ENCODE peak calls at places on chromosomes 12 and 14, in five cellular contexts. V is H9, W is HCT116, C is PC-3, L is endothelial cell of umbilical vein. M is an unnamed sample.
A peak's percentile ranks its signal among the peaks of the same experiment; 100 is the strongest.

GRCh38 chr12:6326316-6326959 is 15.4 kb downstream of the TNFRSF1A start:
- DNase-seq in V (peak; percentile 90), W (no peak), C (no peak), L (peak; percentile 49), M (peak; percentile 67)

GRCh38 chr14:74712499-74713394 is at the start of the genes AREL1 and FCF1:
- DNase-seq in V (peak; percentile 87), W (peak; percentile 85), C (peak; percentile 93), L (peak; percentile 87), M (peak; percentile 96)

GRCh38 chr12:90978117-90978770 is 23.3 kb upstream of the CCER1 start:
- DNase-seq in V (no peak), W (peak; percentile 43), C (peak; percentile 81), L (peak; percentile 70), M (peak; percentile 79)

GRCh38 chr14:76761198-76761848 is at the start of gene VASH1:
- DNase-seq in V (peak; percentile 65), W (peak; percentile 15), C (peak; percentile 70), L (peak; percentile 75), M (peak; percentile 91)

GRCh38 chr12:117580718-117581062 is 219.3 kb upstream of the NOS1 start:
- DNase-seq in V (peak; percentile 99), W (peak; percentile 24), C (peak; percentile 47), L (no peak), M (no peak)

GRCh38 chr12:115341442-115341841 is 657.5 kb upstream of the TBX3 start:
- DNase-seq in V (no peak), W (peak; percentile 72), C (peak; percentile 99), L (peak; percentile 70), M (peak; percentile 97)

GRCh38 chr12:10235761-10236631 is 23.3 kb downstream of the GABARAPL1 start:
- DNase-seq in V (no peak), W (peak; percentile 31), C (peak; percentile 55), L (peak; percentile 55), M (peak; percentile 61)

GRCh38 chr14:93379841-93380240 is 32.9 kb downstream of the COX8C start:
- DNase-seq in V (no peak), W (no peak), C (no peak), L (no peak), M (no peak)

GRCh38 chr14:21238823-21239518 is 30.3 kb downstream of the HNRNPC start:
- DNase-seq in V (no peak), W (no peak), C (no peak), L (no peak), M (no peak)

GRCh38 chr14:105287249-105288102 is 13.3 kb downstream of the BRF1 start:
- DNase-seq in V (no peak), W (no peak), C (no peak), L (no peak), M (no peak)

GRCh38 chr12:64522316-64522715 is 70.4 kb downstream of the TBK1 start:
- DNase-seq in V (no peak), W (no peak), C (no peak), L (no peak), M (peak; percentile 73)

GRCh38 chr12:104154286-104154685 is 16.3 kb upstream of the NFYB start:
- DNase-seq in V (no peak), W (no peak), C (no peak), L (no peak), M (no peak)

GRCh38 chr12:79174656-79175055 is 310.1 kb downstream of the SYT1 start:
- DNase-seq in V (no peak), W (peak; percentile 42), C (peak; percentile 70), L (peak; percentile 81), M (peak; percentile 79)

GRCh38 chr14:72663076-72663487 is 230.8 kb downstream of the DPF3 start:
- DNase-seq in V (no peak), W (no peak), C (no peak), L (no peak), M (no peak)

GRCh38 chr14:89336338-89336737 is 80.7 kb downstream of the FOXN3 start:
- DNase-seq in V (no peak), W (no peak), C (peak; percentile 33), L (no peak), M (no peak)

GRCh38 chr12:84550518-84550917 is 362.1 kb downstream of the SLC6A15 start:
- DNase-seq in V (no peak), W (no peak), C (no peak), L (no peak), M (no peak)

GRCh38 chr12:81332054-81332453 is 254.2 kb downstream of the ACSS3 start:
- DNase-seq in V (no peak), W (no peak), C (no peak), L (no peak), M (no peak)

GRCh38 chr12:7806863-7807487 is 17.8 kb downstream of the NANOG start:
- DNase-seq in V (peak; percentile 87), W (peak; percentile 61), C (peak; percentile 69), L (peak; percentile 88), M (peak; percentile 74)

GRCh38 chr14:68908860-68909259 is 70.2 kb downstream of the ACTN1 start:
- DNase-seq in V (no peak), W (no peak), C (no peak), L (no peak), M (no peak)

GRCh38 chr14:68910540-68910939 is 68.6 kb downstream of the ACTN1 start:
- DNase-seq in V (no peak), W (no peak), C (no peak), L (no peak), M (no peak)

GRCh38 chr14:68908201-68908600 is 70.9 kb downstream of the ACTN1 start:
- DNase-seq in V (no peak), W (no peak), C (no peak), L (no peak), M (no peak)

GRCh38 chr14:68913516-68913915 is 65.6 kb downstream of the ACTN1 start:
- DNase-seq in V (no peak), W (no peak), C (no peak), L (no peak), M (no peak)

DNA sequence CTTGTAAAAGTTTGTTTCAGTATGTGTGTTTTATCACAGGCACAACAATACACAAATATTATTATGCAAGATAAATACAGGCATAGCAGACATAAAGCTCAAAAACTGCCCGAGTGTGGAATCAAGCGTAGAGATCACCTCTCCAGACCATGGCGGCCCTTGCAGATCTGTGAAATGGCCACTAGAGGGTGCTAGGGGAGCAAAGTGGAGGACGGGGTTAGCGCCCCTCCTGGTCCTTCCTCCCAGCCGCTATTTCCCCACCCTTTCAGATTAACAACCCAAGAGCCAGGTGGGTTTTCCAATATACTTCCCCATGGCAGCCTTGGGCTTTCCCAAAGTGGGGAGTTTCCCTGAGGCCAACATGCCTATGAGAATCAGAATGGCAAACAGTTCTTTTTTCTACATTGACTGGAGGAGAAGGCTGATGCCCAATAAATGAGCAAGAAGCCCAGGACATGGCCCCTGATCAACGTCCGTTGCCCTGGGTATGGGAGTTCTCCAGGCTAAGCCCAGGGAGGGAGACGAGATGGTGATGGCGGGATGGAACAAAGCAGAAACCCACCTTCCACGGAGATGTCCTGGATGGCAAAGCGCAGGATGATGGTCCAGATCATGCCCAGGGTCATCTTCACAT is 67.4 kb downstream of the ACTN1 start:
- DNase-seq in V (peak; percentile 81), W (peak; percentile 54), C (peak; percentile 91), L (peak; percentile 76), M (peak; percentile 83)
- H3K9ac ChIP-seq in V (no peak overlapping the region), W (no peak overlapping the region), C (no peak overlapping the region), L (no peak overlapping the region), M (no peak overlapping the region)

GRCh38 chr12:52913424-52913821 is 8.5 kb upstream of the KRT8 start:
- DNase-seq in V (no peak), W (no peak), C (no peak), L (no peak), M (no peak)
- H3K4me2 ChIP-seq in V (no peak overlapping the region), W (no peak overlapping the region), C (no peak overlapping the region), L (no peak overlapping the region), M (no peak overlapping the region)

GRCh38 chr14:100104523-100105300 is 39.5 kb downstream of the EVL start:
- DNase-seq in V (no peak), W (no peak), C (peak; percentile 77), L (peak; percentile 58), M (peak; percentile 52)

GRCh38 chr14:100103261-100104005 is 38.2 kb downstream of the EVL start:
- DNase-seq in V (no peak), W (no peak), C (no peak), L (peak; percentile 63), M (no peak)

GRCh38 chr14:100102156-100102785 is 37.0 kb downstream of the EVL start:
- DNase-seq in V (no peak), W (no peak), C (no peak), L (no peak), M (no peak)

GRCh38 chr14:100105357-100106169 is 40.3 kb downstream of the EVL start:
- DNase-seq in V (no peak), W (no peak), C (no peak), L (no peak), M (no peak)

GRCh38 chr14:100104006-100104352 is 38.8 kb downstream of the EVL start:
- DNase-seq in V (no peak), W (no peak), C (no peak), L (no peak), M (no peak)
- H3K9ac ChIP-seq in V (no peak overlapping the region), W (no peak overlapping the region), C (no peak overlapping the region), L (no peak overlapping the region), M (no peak overlapping the region)

DNA sequence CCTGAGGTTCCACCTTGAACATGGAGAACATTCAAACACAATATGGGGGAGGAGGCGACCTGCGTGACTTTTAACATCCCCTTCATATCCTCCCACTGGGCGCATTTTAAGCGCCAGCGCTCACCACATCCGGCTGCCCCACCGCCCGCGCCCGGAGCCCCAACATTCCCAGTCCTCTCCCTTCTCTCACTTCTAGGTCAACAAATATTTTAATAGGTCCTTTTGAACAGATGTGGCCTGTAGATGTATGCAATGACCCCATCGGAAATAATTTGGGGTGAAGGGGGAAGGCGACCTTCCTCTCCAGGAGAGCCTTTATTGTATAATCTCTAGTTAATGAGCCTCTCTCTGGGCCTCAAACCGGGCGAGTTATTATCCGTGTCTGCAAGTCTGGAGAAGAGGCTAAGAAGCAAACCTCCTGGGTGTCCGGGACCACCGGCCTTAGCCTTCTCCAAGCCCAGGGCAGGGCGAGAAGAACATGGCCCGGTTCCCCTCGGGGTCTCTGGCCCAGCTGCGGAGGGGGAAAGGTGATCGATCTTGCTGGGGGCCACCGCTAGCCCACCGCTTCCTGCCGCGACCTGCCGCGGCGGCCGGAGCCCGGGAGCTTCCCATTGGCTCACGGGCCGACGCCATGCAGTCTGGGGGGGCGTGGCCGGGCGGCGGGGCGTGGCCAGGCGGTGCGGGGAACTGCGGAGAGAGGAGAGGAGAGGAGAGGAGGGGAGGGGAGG is 83.2 kb upstream of the HMGA2 start:
- DNase-seq in V (peak; percentile 96), W (no peak), C (peak; percentile 42), L (peak; percentile 82), M (peak; percentile 88)
- H3K4me2 ChIP-seq in V (peak overlapping the region; percentile 79), W (no peak overlapping the region), C (peak overlapping the region; percentile 56), L (peak overlapping the region; percentile 84), M (peak overlapping the region; percentile 64)

GRCh38 chr12:131903270-131904255 is 9.1 kb downstream of the ULK1 start:
- DNase-seq in V (no peak), W (no peak), C (no peak), L (no peak), M (no peak)
- H3K9ac ChIP-seq in V (no peak overlapping the region), W (no peak overlapping the region), C (no peak overlapping the region), L (no peak overlapping the region), M (no peak overlapping the region)